ENCODE peak calls at places on chromosomes 16 and 17, in nine cellular contexts. G is cardiac fibroblast; I is effector memory CD8-positive, alpha-beta T cell; X is Calu3; Z is iPS-NIHi11; U is Kasumi-1; W is fibroblast of the aortic adventitia; S is NCI-H510A; D is left colon. N is an unnamed sample.
A peak's percentile ranks its signal among the peaks of the same experiment; 100 is the strongest.

GRCh38 chr16:2486645-2487516 is 12.0 kb downstream of the TBC1D24 start:
- DNase-seq in G (no peak), I (peak; percentile 65), X (no peak), Z (peak; percentile 60), U (no peak), W (no peak), S (no peak), D (peak; percentile 74), N (no peak)

GRCh38 chr16:49519741-49520140 is 146.1 kb downstream of the C16orf78 start:
- DNase-seq in G (no peak), I (no peak), X (no peak), Z (no peak), U (no peak), W (no peak), S (no peak), D (no peak), N (no peak)

GRCh38 chr16:14309906-14310305 is 238.8 kb downstream of the MRTFB start:
- DNase-seq in G (peak; percentile 34), I (no peak), X (no peak), Z (no peak), U (no peak), W (peak; percentile 46), S (no peak), D (no peak), N (no peak)

GRCh38 chr16:28105297-28105696 is 41.8 kb upstream of the GSG1L start:
- DNase-seq in G (no peak), I (no peak), X (no peak), Z (no peak), U (no peak), W (no peak), S (no peak), D (no peak), N (no peak)

GRCh38 chr16:60651351-60651750 is 1384.9 kb downstream of the CDH8 start:
- DNase-seq in G (no peak), I (no peak), X (no peak), Z (no peak), U (no peak), W (no peak), S (no peak), D (no peak), N (no peak)

GRCh38 chr17:16027708-16028584 is 28.3 kb downstream of the TTC19 start:
- DNase-seq in G (peak; percentile 84), I (no peak), X (peak; percentile 35), Z (no peak), U (peak; percentile 33), W (peak; percentile 93), S (no peak), D (no peak), N (peak; percentile 85)

GRCh38 chr17:50634123-50634914 is at the start of gene ABCC3:
- DNase-seq in G (peak; percentile 53), I (no peak), X (peak; percentile 84), Z (peak; percentile 80), U (no peak), W (peak; percentile 38), S (no peak), D (peak; percentile 79), N (peak; percentile 63)

GRCh38 chr17:65797809-65798208 is 236.4 kb upstream of the AXIN2 start:
- DNase-seq in G (no peak), I (no peak), X (no peak), Z (peak; percentile 62), U (peak; percentile 38), W (no peak), S (no peak), D (no peak), N (peak; percentile 37)

GRCh38 chr16:20023190-20023589 is 50.5 kb downstream of the GPR139 start:
- DNase-seq in G (peak; percentile 7), I (no peak), X (peak; percentile 11), Z (peak; percentile 24), U (peak; percentile 0), W (peak; percentile 12), S (no peak), D (no peak), N (peak; percentile 16)

GRCh38 chr17:19304209-19304608 is 58.3 kb downstream of the B9D1 start:
- DNase-seq in G (peak; percentile 51), I (no peak), X (peak; percentile 14), Z (no peak), U (peak; percentile 22), W (peak; percentile 26), S (no peak), D (peak; percentile 82), N (peak; percentile 65)

GRCh38 chr16:87190288-87191240 is 126.6 kb downstream of the C16orf95 start:
- DNase-seq in G (no peak), I (no peak), X (no peak), Z (no peak), U (no peak), W (peak; percentile 38), S (no peak), D (no peak), N (no peak)

GRCh38 chr17:28996554-28997096 is 9.2 kb downstream of the SEZ6 start:
- DNase-seq in G (no peak), I (no peak), X (no peak), Z (no peak), U (no peak), W (no peak), S (peak; percentile 60), D (no peak), N (no peak)

GRCh38 chr17:74524751-74525725 is 6.2 kb downstream of the CD300LB start:
- DNase-seq in G (no peak), I (no peak), X (no peak), Z (peak; percentile 1), U (no peak), W (no peak), S (no peak), D (no peak), N (no peak)

GRCh38 chr17:49316889-49317288 is 45.2 kb downstream of the ZNF652 start:
- DNase-seq in G (no peak), I (no peak), X (no peak), Z (no peak), U (peak; percentile 59), W (no peak), S (no peak), D (no peak), N (no peak)

GRCh38 chr16:3472878-3473595 is 22.3 kb downstream of the C16orf90 start:
- DNase-seq in G (no peak), I (no peak), X (no peak), Z (no peak), U (no peak), W (peak; percentile 12), S (no peak), D (no peak), N (no peak)

GRCh38 chr17:17849147-17849820 is 12.5 kb upstream of the SREBF1 start:
- DNase-seq in G (peak; percentile 91), I (peak; percentile 78), X (no peak), Z (no peak), U (peak; percentile 11), W (peak; percentile 81), S (peak; percentile 23), D (peak; percentile 73), N (peak; percentile 76)

GRCh38 chr16:89422527-89422904 is 67.8 kb downstream of the ANKRD11 start:
- DNase-seq in G (peak; percentile 41), I (no peak), X (no peak), Z (no peak), U (no peak), W (peak; percentile 67), S (no peak), D (no peak), N (no peak)

GRCh38 chr16:19520861-19521331 is 1.0 kb downstream of the GDE1 start:
- DNase-seq in G (peak; percentile 26), I (no peak), X (peak; percentile 48), Z (no peak), U (peak; percentile 7), W (peak; percentile 43), S (no peak), D (peak; percentile 80), N (peak; percentile 36)

GRCh38 chr17:34314279-34314678 is 5.0 kb upstream of the CCL8 start:
- DNase-seq in G (peak; percentile 95), I (no peak), X (no peak), Z (no peak), U (no peak), W (peak; percentile 97), S (no peak), D (peak; percentile 32), N (no peak)

GRCh38 chr16:56301391-56301850 is 110.1 kb downstream of the GNAO1 start:
- DNase-seq in G (peak; percentile 40), I (no peak), X (no peak), Z (no peak), U (no peak), W (peak; percentile 11), S (no peak), D (no peak), N (peak; percentile 30)

GRCh38 chr17:32894245-32894644 is 17.3 kb upstream of the MYO1D start:
- DNase-seq in G (no peak), I (no peak), X (no peak), Z (no peak), U (no peak), W (no peak), S (no peak), D (no peak), N (peak; percentile 19)

GRCh38 chr16:54326266-54326662 is 39.7 kb upstream of the IRX3 start:
- DNase-seq in G (peak; percentile 32), I (no peak), X (no peak), Z (no peak), U (no peak), W (peak; percentile 40), S (no peak), D (no peak), N (no peak)

GRCh38 chr17:57875109-57876022 is 25.5 kb upstream of the MRPS23 start:
- DNase-seq in G (peak; percentile 99), I (no peak), X (peak; percentile 84), Z (peak; percentile 79), U (peak; percentile 59), W (peak; percentile 98), S (no peak), D (peak; percentile 64), N (peak; percentile 60)

GRCh38 chr16:15966420-15967222 is 17.2 kb downstream of the ABCC1 start:
- DNase-seq in G (peak; percentile 66), I (no peak), X (peak; percentile 60), Z (peak; percentile 56), U (no peak), W (peak; percentile 85), S (no peak), D (no peak), N (peak; percentile 69)

GRCh38 chr17:55575058-55575606 is 63.9 kb upstream of the SMIM36 start:
- DNase-seq in G (no peak), I (no peak), X (no peak), Z (no peak), U (no peak), W (no peak), S (no peak), D (no peak), N (no peak)

GRCh38 chr16:3575491-3575890 is 1.7 kb downstream of the NLRC3 start:
- DNase-seq in G (no peak), I (no peak), X (no peak), Z (no peak), U (no peak), W (no peak), S (no peak), D (no peak), N (no peak)